ENCODE peak calls at places on chromosomes 1 and 21, in seven cellular contexts. D is HCT116; I is D721Med; W is GF-D8; U is naive thymus-derived CD4-positive, alpha-beta T cell; F is NCI-H2081; B is DMS 273 treated with DMSO at 0.1 percent for 48 hours. P is an unnamed sample.

GRCh38 chr21:44405948-44406872 is 49.1 kb upstream of the LRRC3 start:
- DNase-seq in W (no peak), I (no peak), B (no peak), F (no peak), U (no peak), D (no peak), P (no peak)

GRCh38 chr1:57321776-57322175 is 102.1 kb downstream of the DAB1 start:
- DNase-seq in I (no peak), D (no peak), F (no peak), W (no peak), B (no peak), U (no peak), P (no peak)

GRCh38 chr1:26287033-26287711 is 7.3 kb downstream of the SH3BGRL3 start:
- DNase-seq in D (no peak), B (peak; percentile 45), I (no peak), F (no peak), W (peak; percentile 94), U (peak; percentile 61), P (peak; percentile 91)

GRCh38 chr1:20123696-20124450 is 4.5 kb upstream of the PLA2G2D start:
- DNase-seq in D (no peak), W (no peak), B (no peak), I (no peak), U (no peak), F (no peak), P (no peak)

GRCh38 chr1:15540201-15540600 is 13.6 kb downstream of the DNAJC16 start:
- DNase-seq in B (no peak), W (no peak), I (no peak), D (no peak), F (no peak), U (no peak), P (no peak)

GRCh38 chr1:44108241-44108640 is 10.4 kb upstream of the KLF17 start:
- DNase-seq in B (no peak), I (no peak), D (no peak), W (no peak), F (no peak), U (no peak), P (no peak)

GRCh38 chr1:236515443-236515958 is 8.3 kb upstream of the LGALS8 start:
- DNase-seq in F (peak; percentile 95), U (no peak), I (no peak), W (no peak), B (no peak), D (no peak), P (no peak)

GRCh38 chr1:28437924-28438699 is 67.7 kb upstream of the RCC1 start:
- DNase-seq in D (peak; percentile 92), W (peak; percentile 89), U (no peak), B (peak; percentile 69), I (no peak), F (no peak), P (no peak)

GRCh38 chr1:203368624-203369451 is 17.9 kb upstream of the FMOD start:
- DNase-seq in I (no peak), D (no peak), F (no peak), U (no peak), W (peak; percentile 1), B (no peak), P (no peak)

GRCh38 chr1:237398751-237399150 is 356.8 kb downstream of the RYR2 start:
- DNase-seq in B (no peak), W (no peak), F (no peak), I (no peak), U (no peak), D (no peak), P (no peak)

GRCh38 chr1:203327684-203328457 is 22.6 kb downstream of the BTG2 start:
- DNase-seq in B (peak; percentile 72), I (peak; percentile 58), W (peak; percentile 79), F (peak; percentile 87), D (no peak), U (peak; percentile 66), P (peak; percentile 73)

GRCh38 chr21:45452696-45453307 is 47.8 kb downstream of the COL18A1 start:
- DNase-seq in U (no peak), D (no peak), I (no peak), B (no peak), W (no peak), F (no peak), P (no peak)

GRCh38 chr21:39269620-39270019 is 43.8 kb downstream of the BRWD1 start:
- DNase-seq in F (no peak), D (no peak), U (no peak), I (no peak), B (no peak), W (no peak), P (no peak)

GRCh38 chr1:162360237-162360873 is 16.3 kb downstream of the SPATA46 start:
- DNase-seq in I (no peak), W (no peak), D (no peak), F (no peak), U (no peak), B (no peak), P (no peak)

GRCh38 chr1:59653968-59654367 is 160.8 kb upstream of the HOOK1 start:
- DNase-seq in D (no peak), B (no peak), I (no peak), F (no peak), U (no peak), W (no peak), P (no peak)

GRCh38 chr1:46344481-46344880 is 3.9 kb downstream of the NSUN4 start:
- DNase-seq in U (no peak), B (no peak), F (no peak), D (no peak), W (no peak), I (no peak), P (no peak)

GRCh38 chr1:161706483-161707347 is at the start of gene FCRLA:
- DNase-seq in D (no peak), I (no peak), W (no peak), B (no peak), U (no peak), F (no peak), P (peak; percentile 64)

GRCh38 chr1:226814751-226815496 is 55.5 kb upstream of the PSEN2 start:
- DNase-seq in U (no peak), B (no peak), F (peak; percentile 98), D (peak; percentile 96), I (no peak), W (no peak), P (no peak)

GRCh38 chr1:42737986-42738677 is 1.9 kb downstream of the CLDN19 start:
- DNase-seq in F (no peak), I (no peak), U (no peak), B (no peak), D (no peak), W (no peak), P (peak; percentile 19)

GRCh38 chr21:36035381-36035791 is 24.9 kb downstream of the SETD4 start:
- DNase-seq in D (no peak), W (no peak), I (no peak), F (no peak), U (no peak), B (no peak), P (no peak)

GRCh38 chr1:153561401-153561985 is 4.2 kb downstream of the S100A2 start:
- DNase-seq in F (no peak), W (no peak), B (no peak), I (no peak), U (no peak), D (no peak), P (no peak)

GRCh38 chr21:21111309-21111920 is 113.2 kb downstream of the NCAM2 start:
- DNase-seq in D (no peak), U (no peak), B (no peak), W (no peak), F (no peak), I (no peak), P (no peak)

GRCh38 chr1:224333309-224333926 is 3.4 kb upstream of the NVL start:
- DNase-seq in B (peak; percentile 44), F (peak; percentile 83), D (peak; percentile 57), U (no peak), I (no peak), W (peak; percentile 59), P (peak; percentile 55)

GRCh38 chr1:198472123-198472522 is 68.4 kb downstream of the ATP6V1G3 start:
- DNase-seq in I (no peak), W (no peak), U (no peak), F (no peak), B (no peak), D (no peak), P (no peak)

GRCh38 chr1:243924588-243925349 is 74.7 kb upstream of the AKT3 start:
- DNase-seq in B (no peak), U (no peak), I (no peak), W (no peak), F (no peak), D (no peak), P (no peak)

GRCh38 chr1:91557039-91557690 is 56.5 kb downstream of the CDC7 start:
- DNase-seq in I (no peak), F (no peak), D (no peak), B (no peak), U (no peak), W (no peak), P (no peak)

GRCh38 chr1:116273042-116273783 is 99.8 kb upstream of the ATP1A1 start:
- DNase-seq in I (no peak), U (no peak), B (peak; percentile 22), D (no peak), F (no peak), W (no peak), P (no peak)

GRCh38 chr1:238811211-238811610 is 575.2 kb upstream of the CHRM3 start:
- DNase-seq in B (no peak), I (no peak), U (no peak), D (no peak), W (no peak), F (no peak), P (no peak)

GRCh38 chr1:214078950-214079349 is 91.2 kb downstream of the PROX1 start:
- DNase-seq in D (no peak), U (no peak), B (no peak), F (no peak), W (no peak), I (no peak), P (no peak)

GRCh38 chr1:183270541-183271141 is 84.6 kb downstream of the LAMC2 start:
- DNase-seq in B (no peak), F (no peak), I (no peak), D (no peak), W (no peak), U (no peak), P (no peak)

GRCh38 chr21:25094695-25095094 is 512.6 kb downstream of the MRPL39 start:
- DNase-seq in U (no peak), B (no peak), I (no peak), F (no peak), W (no peak), D (no peak), P (no peak)

GRCh38 chr1:62295921-62296451 is 23.2 kb downstream of the KANK4 start:
- DNase-seq in U (no peak), F (no peak), B (no peak), I (no peak), D (no peak), W (no peak), P (no peak)